ENCODE peak calls at places on chromosomes 6 and 20, in five cellular contexts. D, T, E, H and W are unnamed samples.

GRCh38 chr20:2767768-2768631 is 32.4 kb downstream of the CPXM1 start:
- DNase-seq in D (peak; percentile 12), T (no peak), E (no peak), H (no peak), W (no peak)

GRCh38 chr6:7341989-7342742 is 29.2 kb upstream of the SSR1 start:
- DNase-seq in D (no peak), T (peak; percentile 23), E (no peak), H (peak; percentile 24), W (peak; percentile 51)

GRCh38 chr20:38326309-38326708 is 20.0 kb upstream of the LBP start:
- DNase-seq in D (no peak), T (no peak), E (no peak), H (no peak), W (no peak)

GRCh38 chr20:45095753-45096371 is 5.1 kb downstream of the KCNS1 start:
- DNase-seq in D (peak; percentile 72), T (peak; percentile 41), E (peak; percentile 80), H (peak; percentile 55), W (peak; percentile 70)

GRCh38 chr6:46993846-46994245 is 48.3 kb downstream of the ADGRF1 start:
- DNase-seq in D (peak; percentile 35), T (peak; percentile 90), E (no peak), H (peak; percentile 70), W (no peak)

GRCh38 chr6:148530976-148531375 is 188.3 kb downstream of the SASH1 start:
- DNase-seq in D (no peak), T (no peak), E (no peak), H (no peak), W (no peak)

GRCh38 chr6:17167327-17167979 is 65.6 kb downstream of the STMND1 start:
- DNase-seq in D (peak; percentile 14), T (peak; percentile 84), E (peak; percentile 76), H (peak; percentile 59), W (peak; percentile 69)

GRCh38 chr20:57064836-57065235 is 201.6 kb downstream of the BMP7 start:
- DNase-seq in D (no peak), T (no peak), E (no peak), H (no peak), W (no peak)

GRCh38 chr6:112178846-112179245 is 75.5 kb downstream of the LAMA4 start:
- DNase-seq in D (no peak), T (no peak), E (no peak), H (no peak), W (no peak)
- H3K4me2 ChIP-seq in D (no peak overlapping the region), T (no peak overlapping the region), E (no peak overlapping the region), H (no peak overlapping the region), W (no peak overlapping the region)

GRCh38 chr6:25833136-25833535 is 1.3 kb upstream of the SLC17A1 start:
- DNase-seq in D (no peak), T (no peak), E (no peak), H (no peak), W (no peak)
- H3K4me2 ChIP-seq in D (no peak overlapping the region), T (no peak overlapping the region), E (no peak overlapping the region), H (no peak overlapping the region), W (no peak overlapping the region)

DNA sequence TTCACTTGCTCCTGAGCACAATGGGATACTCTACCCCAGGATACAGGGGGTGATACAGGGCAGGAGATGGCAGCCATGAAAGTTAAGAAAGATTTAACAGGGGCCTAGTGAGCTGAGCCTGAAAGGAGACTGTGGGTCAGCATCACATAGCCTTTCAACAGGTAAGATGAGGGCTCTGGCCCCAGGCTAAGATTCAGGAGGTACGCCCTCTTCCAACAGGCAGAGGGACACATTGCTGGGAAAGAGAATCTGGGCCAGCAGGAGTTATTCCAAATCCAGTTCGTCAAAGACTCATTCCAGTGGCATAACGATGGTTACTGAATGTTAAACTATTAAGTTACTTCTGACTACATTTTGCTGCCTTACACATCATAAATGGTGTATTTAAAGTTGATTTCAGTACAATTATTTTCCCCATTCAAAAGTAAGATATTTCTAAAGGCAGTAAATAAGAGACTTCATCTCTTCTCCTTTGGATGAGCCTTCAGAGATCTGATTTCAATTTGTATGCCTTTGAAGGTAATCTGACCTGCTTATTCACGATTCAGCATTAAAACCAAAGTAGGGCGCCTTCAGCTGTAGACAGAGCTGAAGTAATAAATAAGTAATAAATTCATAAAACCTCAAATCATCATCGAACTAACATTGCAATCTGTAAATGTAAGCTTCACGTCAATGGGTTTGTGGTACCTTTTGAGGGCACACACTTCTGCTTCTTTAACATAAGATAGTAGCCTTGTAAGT is 62.4 kb downstream of the HS3ST5 start:
- DNase-seq in D (no peak), T (no peak), E (no peak), H (no peak), W (no peak)
- H3K4me2 ChIP-seq in D (no peak overlapping the region), T (no peak overlapping the region), E (no peak overlapping the region), H (no peak overlapping the region), W (no peak overlapping the region)

GRCh38 chr20:12112089-12112474 is 194.4 kb downstream of the BTBD3 start:
- DNase-seq in D (no peak), T (no peak), E (no peak), H (no peak), W (no peak)

GRCh38 chr20:12108842-12109241 is 191.1 kb downstream of the BTBD3 start:
- DNase-seq in D (no peak), T (no peak), E (no peak), H (no peak), W (no peak)

GRCh38 chr20:12110274-12110673 is 192.6 kb downstream of the BTBD3 start:
- DNase-seq in D (no peak), T (no peak), E (no peak), H (no peak), W (no peak)

GRCh38 chr20:12111431-12112088 is 193.9 kb downstream of the BTBD3 start:
- DNase-seq in D (no peak), T (no peak), E (no peak), H (no peak), W (no peak)

DNA sequence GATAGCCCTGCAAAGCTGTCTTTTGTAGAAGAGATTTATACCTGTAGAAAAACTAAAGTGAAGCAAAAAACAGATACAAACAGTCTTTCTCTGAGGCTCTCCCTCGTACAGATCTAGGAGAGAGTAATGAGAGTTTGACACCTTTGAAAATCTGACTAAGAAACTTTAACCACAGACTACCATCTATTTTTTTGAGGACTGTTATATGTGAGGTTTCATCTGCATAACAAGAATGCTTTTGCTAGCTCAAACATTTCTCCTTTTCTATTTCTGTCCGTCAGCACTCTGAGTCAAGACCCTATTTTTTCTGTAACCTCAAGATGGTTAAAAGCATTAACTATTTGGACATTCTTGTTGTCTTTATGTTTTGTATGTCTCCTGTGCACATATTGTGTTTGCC is 193.0 kb downstream of the BTBD3 start:
- DNase-seq in D (no peak), T (no peak), E (no peak), H (no peak), W (no peak)
- H3K4me2 ChIP-seq in D (no peak overlapping the region), T (no peak overlapping the region), E (no peak overlapping the region), H (no peak overlapping the region), W (no peak overlapping the region)

DNA sequence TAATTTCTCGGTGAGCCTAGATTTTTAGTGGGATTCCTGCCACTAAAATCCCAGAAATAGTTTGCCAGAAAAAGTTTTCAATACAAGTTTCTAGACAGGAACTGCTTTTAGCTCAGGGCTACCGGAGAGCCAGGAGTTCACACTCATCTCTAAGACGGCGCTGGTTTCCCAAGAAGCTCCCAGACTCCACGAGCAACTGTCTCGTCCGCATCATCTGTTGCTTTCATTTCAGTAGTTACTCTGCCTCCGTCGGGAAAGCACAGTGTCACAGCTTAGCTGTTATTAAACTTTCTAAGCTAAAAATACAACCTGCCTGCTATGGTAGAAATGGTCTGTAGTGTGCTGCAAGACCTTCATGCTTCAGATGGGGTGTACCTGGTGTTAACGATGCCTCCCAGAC is 197.3 kb upstream of the SNX9 start:
- DNase-seq in D (no peak), T (no peak), E (no peak), H (no peak), W (no peak)
- H3K4me2 ChIP-seq in D (peak overlapping the region; percentile 62), T (no peak overlapping the region), E (peak overlapping the region; percentile 38), H (no peak overlapping the region), W (no peak overlapping the region)

GRCh38 chr20:63543733-63544132 is 3.8 kb downstream of the SRMS start:
- DNase-seq in D (no peak), T (no peak), E (no peak), H (no peak), W (no peak)

GRCh38 chr20:63542696-63543095 is 4.9 kb downstream of the SRMS start:
- DNase-seq in D (no peak), T (no peak), E (no peak), H (no peak), W (no peak)

GRCh38 chr20:63542031-63542559 is 4.9 kb upstream of the PTK6 start:
- DNase-seq in D (no peak), T (no peak), E (no peak), H (no peak), W (no peak)

GRCh38 chr20:63544241-63544957 is 3.1 kb downstream of the SRMS start:
- DNase-seq in D (no peak), T (no peak), E (no peak), H (no peak), W (no peak)

GRCh38 chr20:63543131-63543530 is 4.4 kb downstream of the SRMS start:
- DNase-seq in D (no peak), T (no peak), E (no peak), H (no peak), W (no peak)
- H3K4me2 ChIP-seq in D (no peak overlapping the region), T (peak overlapping the region; percentile 76), E (no peak overlapping the region), H (no peak overlapping the region), W (no peak overlapping the region)

GRCh38 chr20:59001449-59002171 is 5.4 kb downstream of the CTSZ start:
- DNase-seq in D (no peak), T (no peak), E (no peak), H (no peak), W (no peak)

GRCh38 chr20:59004493-59004762 is 2.6 kb downstream of the CTSZ start:
- DNase-seq in D (no peak), T (no peak), E (no peak), H (no peak), W (no peak)

GRCh38 chr20:59002388-59002787 is 4.7 kb downstream of the CTSZ start:
- DNase-seq in D (no peak), T (no peak), E (no peak), H (no peak), W (no peak)

GRCh38 chr20:59003836-59004492 is 3.1 kb downstream of the CTSZ start:
- DNase-seq in D (no peak), T (no peak), E (no peak), H (no peak), W (no peak)

GRCh38 chr20:59002874-59003399 is 4.1 kb downstream of the CTSZ start:
- DNase-seq in D (no peak), T (no peak), E (no peak), H (no peak), W (no peak)
- H3K4me2 ChIP-seq in D (no peak overlapping the region), T (no peak overlapping the region), E (no peak overlapping the region), H (no peak overlapping the region), W (no peak overlapping the region)